ENCODE peak calls at places on chromosomes 3 and 15, in five cellular contexts. One of them, this sample, is unnamed.

GRCh38 chr3:72190050-72190449 is 405.1 kb upstream of the PROK2 start:
- DNase-seq in left ventricle myocardium superior: no peak
- DNase-seq in HT-29: no peak
- DNase-seq in neural crest cell: no peak
- DNase-seq in activated naive CD4-positive, alpha-beta T cell: no peak
- DNase-seq in this sample: no peak

GRCh38 chr15:27342991-27343390 is 372.0 kb downstream of the GABRG3 start:
- DNase-seq in HT-29: no peak
- DNase-seq in left ventricle myocardium superior: no peak
- DNase-seq in activated naive CD4-positive, alpha-beta T cell: no peak
- DNase-seq in neural crest cell: no peak
- DNase-seq in this sample: no peak

GRCh38 chr3:79184226-79184625 is 583.6 kb downstream of the ROBO1 start:
- DNase-seq in HT-29: no peak
- DNase-seq in neural crest cell: no peak
- DNase-seq in left ventricle myocardium superior: no peak
- DNase-seq in activated naive CD4-positive, alpha-beta T cell: no peak
- DNase-seq in this sample: no peak

GRCh38 chr3:42061042-42061710 is 30.0 kb upstream of the TRAK1 start:
- DNase-seq in left ventricle myocardium superior: peak
- DNase-seq in neural crest cell: no peak
- DNase-seq in HT-29: no peak
- DNase-seq in activated naive CD4-positive, alpha-beta T cell: no peak
- DNase-seq in this sample: no peak

GRCh38 chr3:148998715-148999413 is 7.5 kb downstream of the GYG1 start:
- DNase-seq in HT-29: no peak
- DNase-seq in activated naive CD4-positive, alpha-beta T cell: no peak
- DNase-seq in left ventricle myocardium superior: no peak
- DNase-seq in neural crest cell: no peak
- DNase-seq in this sample: no peak

GRCh38 chr15:48683991-48684765 is 38.7 kb upstream of the FBN1 start:
- DNase-seq in neural crest cell: no peak
- DNase-seq in activated naive CD4-positive, alpha-beta T cell: no peak
- DNase-seq in HT-29: no peak
- DNase-seq in left ventricle myocardium superior: no peak
- DNase-seq in this sample: no peak

GRCh38 chr3:73499787-73500186 is 125.0 kb downstream of the PDZRN3 start:
- DNase-seq in HT-29: no peak
- DNase-seq in activated naive CD4-positive, alpha-beta T cell: no peak
- DNase-seq in left ventricle myocardium superior: no peak
- DNase-seq in neural crest cell: no peak
- DNase-seq in this sample: no peak

GRCh38 chr3:12953201-12953712 is 111.9 kb upstream of the RPL32 start:
- DNase-seq in HT-29: no peak
- DNase-seq in activated naive CD4-positive, alpha-beta T cell: no peak
- DNase-seq in left ventricle myocardium superior: peak
- DNase-seq in neural crest cell: no peak
- DNase-seq in this sample: no peak

GRCh38 chr3:112633757-112634156 is 7.2 kb downstream of the CCDC80 start:
- DNase-seq in left ventricle myocardium superior: no peak
- DNase-seq in HT-29: no peak
- DNase-seq in activated naive CD4-positive, alpha-beta T cell: no peak
- DNase-seq in neural crest cell: no peak
- DNase-seq in this sample: no peak

GRCh38 chr3:183548262-183548769 is 7.2 kb downstream of the KLHL6 start:
- DNase-seq in activated naive CD4-positive, alpha-beta T cell: no peak
- DNase-seq in left ventricle myocardium superior: no peak
- DNase-seq in neural crest cell: no peak
- DNase-seq in HT-29: peak
- DNase-seq in this sample: no peak

GRCh38 chr3:57029924-57030323 is 30.5 kb upstream of the SPATA12 start:
- DNase-seq in left ventricle myocardium superior: no peak
- DNase-seq in activated naive CD4-positive, alpha-beta T cell: no peak
- DNase-seq in neural crest cell: no peak
- DNase-seq in HT-29: no peak
- DNase-seq in this sample: no peak

GRCh38 chr15:70254186-70254974 is 156.7 kb upstream of the TLE3 start:
- DNase-seq in left ventricle myocardium superior: no peak
- DNase-seq in neural crest cell: no peak
- DNase-seq in activated naive CD4-positive, alpha-beta T cell: no peak
- DNase-seq in HT-29: no peak
- DNase-seq in this sample: no peak

GRCh38 chr15:82312611-82313349 is 36.5 kb downstream of the GOLGA6L10 start:
- DNase-seq in activated naive CD4-positive, alpha-beta T cell: no peak
- DNase-seq in left ventricle myocardium superior: no peak
- DNase-seq in neural crest cell: no peak
- DNase-seq in HT-29: no peak
- DNase-seq in this sample: no peak

GRCh38 chr15:28975766-28976179 is 90.0 kb downstream of the APBA2 start:
- DNase-seq in neural crest cell: peak
- DNase-seq in left ventricle myocardium superior: no peak
- DNase-seq in HT-29: peak
- DNase-seq in activated naive CD4-positive, alpha-beta T cell: peak
- DNase-seq in this sample: no peak

GRCh38 chr15:67595572-67595971 is 53.1 kb downstream of the MAP2K5 start:
- DNase-seq in HT-29: no peak
- DNase-seq in left ventricle myocardium superior: no peak
- DNase-seq in activated naive CD4-positive, alpha-beta T cell: no peak
- DNase-seq in neural crest cell: no peak
- DNase-seq in this sample: no peak

GRCh38 chr3:100665230-100665629 is 44.1 kb upstream of the TFG start:
- DNase-seq in activated naive CD4-positive, alpha-beta T cell: no peak
- DNase-seq in HT-29: no peak
- DNase-seq in left ventricle myocardium superior: no peak
- DNase-seq in neural crest cell: no peak
- DNase-seq in this sample: no peak

GRCh38 chr3:42230860-42231259 is 35.1 kb downstream of the CCK start:
- DNase-seq in activated naive CD4-positive, alpha-beta T cell: no peak
- DNase-seq in HT-29: no peak
- DNase-seq in neural crest cell: no peak
- DNase-seq in left ventricle myocardium superior: no peak
- DNase-seq in this sample: no peak

GRCh38 chr15:70023064-70023768 is 74.5 kb downstream of the TLE3 start:
- DNase-seq in activated naive CD4-positive, alpha-beta T cell: no peak
- DNase-seq in neural crest cell: no peak
- DNase-seq in HT-29: peak
- DNase-seq in left ventricle myocardium superior: no peak
- DNase-seq in this sample: no peak

GRCh38 chr3:42071720-42072582 is 19.2 kb upstream of the TRAK1 start:
- DNase-seq in neural crest cell: no peak
- DNase-seq in HT-29: peak
- DNase-seq in activated naive CD4-positive, alpha-beta T cell: no peak
- DNase-seq in left ventricle myocardium superior: peak
- DNase-seq in this sample: no peak

GRCh38 chr3:45942051-45942825 is 1.0 kb upstream of the CXCR6 start:
- DNase-seq in activated naive CD4-positive, alpha-beta T cell: no peak
- DNase-seq in left ventricle myocardium superior: peak
- DNase-seq in HT-29: no peak
- DNase-seq in neural crest cell: no peak
- DNase-seq in this sample: no peak

GRCh38 chr15:61479601-61480000 is 250.5 kb upstream of the RORA start:
- DNase-seq in HT-29: no peak
- DNase-seq in activated naive CD4-positive, alpha-beta T cell: no peak
- DNase-seq in neural crest cell: no peak
- DNase-seq in left ventricle myocardium superior: no peak
- DNase-seq in this sample: no peak

GRCh38 chr15:52558196-52558595 is 10.6 kb downstream of the ARPP19 start:
- DNase-seq in activated naive CD4-positive, alpha-beta T cell: no peak
- DNase-seq in neural crest cell: no peak
- DNase-seq in left ventricle myocardium superior: no peak
- DNase-seq in HT-29: no peak
- DNase-seq in this sample: no peak

GRCh38 chr3:108035751-108036150 is 55.1 kb downstream of the CD47 start:
- DNase-seq in left ventricle myocardium superior: no peak
- DNase-seq in HT-29: no peak
- DNase-seq in activated naive CD4-positive, alpha-beta T cell: no peak
- DNase-seq in neural crest cell: no peak
- DNase-seq in this sample: no peak

GRCh38 chr3:17798000-17798399 is 55.6 kb upstream of the TBC1D5 start:
- DNase-seq in HT-29: no peak
- DNase-seq in neural crest cell: no peak
- DNase-seq in left ventricle myocardium superior: no peak
- DNase-seq in activated naive CD4-positive, alpha-beta T cell: no peak
- DNase-seq in this sample: no peak

GRCh38 chr3:12536423-12536822 is 8.9 kb downstream of the MKRN2OS start:
- DNase-seq in HT-29: no peak
- DNase-seq in neural crest cell: no peak
- DNase-seq in activated naive CD4-positive, alpha-beta T cell: no peak
- DNase-seq in left ventricle myocardium superior: no peak
- DNase-seq in this sample: no peak

GRCh38 chr3:58620446-58620845 is 43.3 kb upstream of the FAM107A start:
- DNase-seq in left ventricle myocardium superior: no peak
- DNase-seq in HT-29: no peak
- DNase-seq in activated naive CD4-positive, alpha-beta T cell: no peak
- DNase-seq in neural crest cell: no peak
- DNase-seq in this sample: no peak

GRCh38 chr15:48315041-48315440 is 16.2 kb upstream of the DUT start:
- DNase-seq in activated naive CD4-positive, alpha-beta T cell: no peak
- DNase-seq in left ventricle myocardium superior: no peak
- DNase-seq in neural crest cell: no peak
- DNase-seq in HT-29: no peak
- DNase-seq in this sample: no peak

GRCh38 chr3:66418432-66419052 is 82.3 kb downstream of the LRIG1 start:
- DNase-seq in neural crest cell: no peak
- DNase-seq in activated naive CD4-positive, alpha-beta T cell: no peak
- DNase-seq in HT-29: no peak
- DNase-seq in left ventricle myocardium superior: peak
- DNase-seq in this sample: no peak